ENCODE peak calls at places on chromosomes 16 and 17, in nine cellular contexts. One of them, this sample, is unnamed.

GRCh38 chr16:56985962-56986360 is 3.4 kb upstream of the NLRC5 start:
- DNase-seq in A549: no peak
- DNase-seq in AG04450: no peak
- DNase-seq in H9: no peak
- DNase-seq in breast epithelium: no peak
- DNase-seq in pancreas: no peak
- DNase-seq in foreskin fibroblast: no peak
- DNase-seq in fibroblast of pulmonary artery: no peak
- DNase-seq in endothelial cell: no peak
- DNase-seq in this sample: no peak

GRCh38 chr17:82309656-82310570 is 7.5 kb downstream of the CD7 start:
- DNase-seq in pancreas: no peak
- DNase-seq in H9: no peak
- DNase-seq in AG04450: no peak
- DNase-seq in A549: no peak
- DNase-seq in endothelial cell: no peak
- DNase-seq in foreskin fibroblast: no peak
- DNase-seq in fibroblast of pulmonary artery: no peak
- DNase-seq in breast epithelium: no peak
- DNase-seq in this sample: no peak

GRCh38 chr16:67235816-67236547 is 9.1 kb downstream of the TMEM208 start:
- DNase-seq in endothelial cell: no peak
- DNase-seq in AG04450: no peak
- DNase-seq in fibroblast of pulmonary artery: no peak
- DNase-seq in breast epithelium: no peak
- DNase-seq in H9: peak
- DNase-seq in A549: no peak
- DNase-seq in pancreas: no peak
- DNase-seq in foreskin fibroblast: no peak
- DNase-seq in this sample: no peak

GRCh38 chr17:78923660-78924453 is 1.3 kb downstream of the TIMP2 start:
- DNase-seq in H9: peak
- DNase-seq in endothelial cell: no peak
- DNase-seq in AG04450: no peak
- DNase-seq in A549: peak
- DNase-seq in pancreas: peak
- DNase-seq in breast epithelium: peak
- DNase-seq in foreskin fibroblast: no peak
- DNase-seq in fibroblast of pulmonary artery: no peak
- DNase-seq in this sample: no peak

GRCh38 chr17:27398691-27399090 is 57.6 kb upstream of the KSR1 start:
- DNase-seq in fibroblast of pulmonary artery: no peak
- DNase-seq in A549: no peak
- DNase-seq in H9: no peak
- DNase-seq in foreskin fibroblast: no peak
- DNase-seq in pancreas: no peak
- DNase-seq in AG04450: no peak
- DNase-seq in breast epithelium: no peak
- DNase-seq in endothelial cell: no peak
- DNase-seq in this sample: no peak

GRCh38 chr16:56551796-56552738 is 12.8 kb upstream of the MT4 start:
- DNase-seq in H9: no peak
- DNase-seq in endothelial cell: no peak
- DNase-seq in AG04450: no peak
- DNase-seq in fibroblast of pulmonary artery: no peak
- DNase-seq in foreskin fibroblast: no peak
- DNase-seq in A549: no peak
- DNase-seq in pancreas: no peak
- DNase-seq in breast epithelium: no peak
- DNase-seq in this sample: no peak

GRCh38 chr16:14371778-14372431 is 258.2 kb downstream of the PARN start:
- DNase-seq in foreskin fibroblast: no peak
- DNase-seq in AG04450: no peak
- DNase-seq in endothelial cell: no peak
- DNase-seq in H9: peak
- DNase-seq in breast epithelium: no peak
- DNase-seq in fibroblast of pulmonary artery: no peak
- DNase-seq in pancreas: no peak
- DNase-seq in A549: no peak
- DNase-seq in this sample: no peak

GRCh38 chr16:19474617-19475016 is 47.3 kb downstream of the GDE1 start:
- DNase-seq in H9: no peak
- DNase-seq in endothelial cell: no peak
- DNase-seq in fibroblast of pulmonary artery: no peak
- DNase-seq in pancreas: no peak
- DNase-seq in foreskin fibroblast: no peak
- DNase-seq in A549: no peak
- DNase-seq in breast epithelium: no peak
- DNase-seq in AG04450: no peak
- DNase-seq in this sample: no peak

GRCh38 chr17:43839670-43840101 is 6.7 kb upstream of the MPP3 start:
- DNase-seq in breast epithelium: no peak
- DNase-seq in fibroblast of pulmonary artery: no peak
- DNase-seq in endothelial cell: no peak
- DNase-seq in H9: no peak
- DNase-seq in foreskin fibroblast: no peak
- DNase-seq in pancreas: peak
- DNase-seq in AG04450: no peak
- DNase-seq in A549: peak
- DNase-seq in this sample: no peak

GRCh38 chr17:28204751-28205150 is 114.2 kb upstream of the TMEM97 start:
- DNase-seq in H9: no peak
- DNase-seq in AG04450: no peak
- DNase-seq in foreskin fibroblast: no peak
- DNase-seq in pancreas: no peak
- DNase-seq in endothelial cell: no peak
- DNase-seq in fibroblast of pulmonary artery: peak
- DNase-seq in breast epithelium: no peak
- DNase-seq in A549: peak
- DNase-seq in this sample: no peak

GRCh38 chr17:17511971-17512858 is 16.0 kb upstream of the RASD1 start:
- DNase-seq in AG04450: peak
- DNase-seq in A549: peak
- DNase-seq in breast epithelium: peak
- DNase-seq in H9: no peak
- DNase-seq in endothelial cell: no peak
- DNase-seq in foreskin fibroblast: peak
- DNase-seq in pancreas: no peak
- DNase-seq in fibroblast of pulmonary artery: peak
- DNase-seq in this sample: no peak

GRCh38 chr16:1979271-1980025 is 1.8 kb downstream of the NOXO1 start:
- DNase-seq in H9: peak
- DNase-seq in A549: no peak
- DNase-seq in fibroblast of pulmonary artery: no peak
- DNase-seq in foreskin fibroblast: no peak
- DNase-seq in AG04450: no peak
- DNase-seq in endothelial cell: no peak
- DNase-seq in breast epithelium: peak
- DNase-seq in pancreas: peak
- DNase-seq in this sample: no peak

GRCh38 chr16:82882982-82883863 is 256.5 kb downstream of the CDH13 start:
- DNase-seq in AG04450: no peak
- DNase-seq in endothelial cell: no peak
- DNase-seq in breast epithelium: no peak
- DNase-seq in foreskin fibroblast: no peak
- DNase-seq in pancreas: no peak
- DNase-seq in A549: no peak
- DNase-seq in H9: no peak
- DNase-seq in fibroblast of pulmonary artery: no peak
- DNase-seq in this sample: no peak

GRCh38 chr16:303760-304505 is 21.0 kb downstream of the PDIA2 start:
- DNase-seq in foreskin fibroblast: no peak
- DNase-seq in endothelial cell: no peak
- DNase-seq in H9: no peak
- DNase-seq in A549: peak
- DNase-seq in breast epithelium: no peak
- DNase-seq in fibroblast of pulmonary artery: peak
- DNase-seq in pancreas: no peak
- DNase-seq in AG04450: no peak
- DNase-seq in this sample: no peak
- TF ChIP-seq CTCF in foreskin fibroblast: no peak
- TF ChIP-seq CTCF in endothelial cell: no peak
- TF ChIP-seq CTCF in H9: peak
- TF ChIP-seq CTCF in A549: no peak
- TF ChIP-seq CTCF in breast epithelium: no peak
- TF ChIP-seq CTCF in fibroblast of pulmonary artery: no peak
- TF ChIP-seq CTCF in pancreas: no peak
- TF ChIP-seq CTCF in AG04450: no peak
- TF ChIP-seq CTCF in this sample: no peak

DNA sequence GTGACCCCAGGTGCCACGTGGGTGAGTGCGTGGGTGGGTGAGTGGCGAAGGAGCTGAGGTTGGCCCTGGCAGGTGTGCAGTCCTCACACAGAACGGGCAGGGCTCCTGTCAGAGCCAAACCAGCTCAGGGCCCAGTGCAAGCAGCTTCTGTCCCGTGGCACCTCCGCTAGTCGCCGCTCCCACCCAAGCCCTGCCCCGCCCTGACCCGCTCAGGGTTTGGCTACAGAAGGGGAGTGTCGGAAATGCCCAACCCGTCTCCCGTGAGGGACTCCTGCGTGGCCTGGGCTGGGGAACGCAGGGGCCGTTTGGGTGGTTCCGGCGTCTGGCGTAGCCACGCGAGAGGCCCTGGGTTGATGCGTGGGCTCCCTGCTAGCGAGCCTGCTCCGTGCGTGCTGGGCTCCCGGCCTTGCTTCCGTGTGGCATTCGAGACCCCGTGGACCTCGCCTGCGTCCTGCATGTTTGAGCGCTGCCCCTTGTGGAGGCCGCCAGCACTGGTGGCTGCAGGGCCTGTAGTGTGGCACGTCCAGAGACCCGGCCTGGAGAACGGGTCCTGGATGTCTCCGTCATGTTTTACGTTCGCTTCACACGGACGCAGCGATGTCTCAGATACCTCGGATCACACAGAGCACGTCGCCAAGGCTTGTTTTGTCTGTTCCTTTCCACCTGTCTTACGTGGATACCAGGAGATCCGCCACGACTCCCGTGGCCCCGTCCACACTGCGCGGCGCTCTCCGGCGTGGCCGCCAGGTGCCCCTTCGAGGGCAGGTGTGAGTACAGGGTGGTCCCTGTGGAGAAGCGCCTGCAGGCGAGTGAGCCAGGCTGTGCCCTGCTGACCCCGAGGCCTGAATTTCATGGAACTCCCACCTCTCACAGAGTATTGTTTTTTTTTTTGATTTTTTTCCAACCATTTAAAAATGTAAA is 10.2 kb downstream of the CAPN15 start:
- DNase-seq in pancreas: no peak
- DNase-seq in foreskin fibroblast: no peak
- DNase-seq in H9: no peak
- DNase-seq in breast epithelium: no peak
- DNase-seq in AG04450: no peak
- DNase-seq in endothelial cell: no peak
- DNase-seq in fibroblast of pulmonary artery: no peak
- DNase-seq in A549: no peak
- DNase-seq in this sample: no peak
- TF ChIP-seq CTCF in pancreas: no peak
- TF ChIP-seq CTCF in foreskin fibroblast: no peak
- TF ChIP-seq CTCF in H9: peak
- TF ChIP-seq CTCF in breast epithelium: no peak
- TF ChIP-seq CTCF in AG04450: no peak
- TF ChIP-seq CTCF in endothelial cell: no peak
- TF ChIP-seq CTCF in fibroblast of pulmonary artery: no peak
- TF ChIP-seq CTCF in A549: peak
- TF ChIP-seq CTCF in this sample: no peak

DNA sequence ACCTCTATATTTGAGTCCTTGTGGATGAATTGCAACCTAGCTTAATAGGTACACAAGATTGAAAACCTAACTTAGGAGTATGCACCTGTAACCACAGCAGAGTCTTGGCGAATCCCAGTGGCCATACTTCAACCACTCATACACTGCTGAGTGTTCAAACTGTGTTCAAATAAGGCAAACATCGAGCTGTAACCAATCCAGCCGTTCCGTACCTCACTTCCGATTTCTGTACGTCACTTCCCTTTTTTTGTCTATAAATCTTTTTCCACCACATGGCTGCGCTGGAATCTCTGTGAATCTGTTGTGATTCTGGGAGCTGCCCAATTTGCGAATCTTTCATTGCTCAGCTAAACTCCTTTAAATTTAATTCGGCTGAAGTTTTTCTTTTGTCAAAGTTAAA is 190.6 kb downstream of the MAF start:
- DNase-seq in A549: no peak
- DNase-seq in AG04450: no peak
- DNase-seq in foreskin fibroblast: no peak
- DNase-seq in H9: no peak
- DNase-seq in pancreas: no peak
- DNase-seq in breast epithelium: no peak
- DNase-seq in endothelial cell: no peak
- DNase-seq in fibroblast of pulmonary artery: no peak
- DNase-seq in this sample: no peak
- TF ChIP-seq CTCF in A549: no peak
- TF ChIP-seq CTCF in AG04450: no peak
- TF ChIP-seq CTCF in foreskin fibroblast: no peak
- TF ChIP-seq CTCF in H9: no peak
- TF ChIP-seq CTCF in pancreas: no peak
- TF ChIP-seq CTCF in breast epithelium: no peak
- TF ChIP-seq CTCF in endothelial cell: no peak
- TF ChIP-seq CTCF in fibroblast of pulmonary artery: no peak
- TF ChIP-seq CTCF in this sample: no peak

GRCh38 chr17:37043201-37043600 is 94.4 kb downstream of the AATF start:
- DNase-seq in H9: no peak
- DNase-seq in fibroblast of pulmonary artery: peak
- DNase-seq in A549: peak
- DNase-seq in breast epithelium: no peak
- DNase-seq in pancreas: no peak
- DNase-seq in AG04450: no peak
- DNase-seq in endothelial cell: no peak
- DNase-seq in foreskin fibroblast: no peak
- DNase-seq in this sample: no peak

GRCh38 chr17:37039269-37039668 is 90.5 kb downstream of the AATF start:
- DNase-seq in H9: no peak
- DNase-seq in A549: no peak
- DNase-seq in AG04450: no peak
- DNase-seq in endothelial cell: no peak
- DNase-seq in foreskin fibroblast: no peak
- DNase-seq in pancreas: no peak
- DNase-seq in fibroblast of pulmonary artery: no peak
- DNase-seq in breast epithelium: no peak
- DNase-seq in this sample: no peak

GRCh38 chr17:37041931-37042330 is 93.2 kb downstream of the AATF start:
- DNase-seq in breast epithelium: no peak
- DNase-seq in pancreas: no peak
- DNase-seq in A549: no peak
- DNase-seq in foreskin fibroblast: no peak
- DNase-seq in fibroblast of pulmonary artery: no peak
- DNase-seq in AG04450: no peak
- DNase-seq in endothelial cell: no peak
- DNase-seq in H9: no peak
- DNase-seq in this sample: no peak

DNA sequence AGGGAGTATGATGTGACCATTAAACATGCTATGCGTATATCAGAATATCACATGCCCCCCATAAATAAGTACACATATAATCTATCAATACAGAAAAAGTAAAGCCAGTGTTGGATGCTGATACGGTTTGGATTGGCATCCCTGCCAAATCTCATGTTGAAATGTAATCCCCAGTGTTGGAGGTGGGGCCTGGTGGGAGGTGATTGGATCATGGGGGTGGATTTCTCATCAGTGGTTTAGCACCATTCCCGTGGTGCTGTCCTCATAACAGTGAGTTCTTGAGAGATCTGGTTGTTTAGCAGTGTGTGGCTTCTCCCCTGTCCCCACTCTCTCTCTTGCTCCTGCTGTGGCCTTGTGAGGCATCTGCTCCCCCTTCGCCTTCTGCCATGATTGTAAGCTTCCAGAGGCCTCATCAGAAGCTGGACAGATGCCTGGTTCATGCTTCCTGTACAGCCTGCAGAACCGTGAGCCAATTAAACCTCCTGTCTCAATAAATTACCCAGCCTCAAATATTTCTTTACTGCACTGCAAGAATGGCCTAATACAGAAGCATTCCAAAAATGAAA is 88.9 kb downstream of the AATF start:
- DNase-seq in breast epithelium: no peak
- DNase-seq in AG04450: no peak
- DNase-seq in foreskin fibroblast: no peak
- DNase-seq in fibroblast of pulmonary artery: no peak
- DNase-seq in pancreas: no peak
- DNase-seq in endothelial cell: no peak
- DNase-seq in H9: no peak
- DNase-seq in A549: no peak
- DNase-seq in this sample: no peak
- TF ChIP-seq CTCF in breast epithelium: no peak
- TF ChIP-seq CTCF in AG04450: no peak
- TF ChIP-seq CTCF in foreskin fibroblast: no peak
- TF ChIP-seq CTCF in fibroblast of pulmonary artery: no peak
- TF ChIP-seq CTCF in pancreas: no peak
- TF ChIP-seq CTCF in endothelial cell: no peak
- TF ChIP-seq CTCF in H9: no peak
- TF ChIP-seq CTCF in A549: no peak
- TF ChIP-seq CTCF in this sample: no peak

This sample was measured in natural killer cell.